ENCODE peak calls at places on chromosomes 7 and 10, in five cellular contexts. R, N, J, H and O are unnamed samples.

GRCh38 chr10:51867956-51868355 is 168.6 kb upstream of the CSTF2T start:
- DNase-seq in H (peak; percentile 67), N (no peak), R (no peak), J (no peak), O (no peak)

GRCh38 chr7:72805526-72806494 is 22.2 kb downstream of the TYW1B start:
- DNase-seq in N (peak; percentile 15), H (no peak), R (no peak), J (no peak), O (no peak)

GRCh38 chr7:27161214-27161720 is 4.1 kb downstream of the HOXA9 start:
- DNase-seq in H (no peak), R (no peak), N (no peak), J (peak; percentile 77), O (no peak)

GRCh38 chr10:57303567-57303966 is 942.5 kb upstream of the ZWINT start:
- DNase-seq in J (no peak), N (no peak), H (no peak), R (no peak), O (no peak)

GRCh38 chr7:28114056-28114455 is 66.5 kb downstream of the JAZF1 start:
- DNase-seq in R (no peak), H (no peak), N (no peak), J (no peak), O (no peak)

GRCh38 chr7:46916581-46916980 is 665.3 kb downstream of the TNS3 start:
- DNase-seq in N (no peak), R (no peak), J (no peak), H (no peak), O (no peak)

GRCh38 chr7:77329466-77330168 is 86.5 kb downstream of the GSAP start:
- DNase-seq in N (no peak), R (no peak), J (no peak), H (no peak), O (no peak)

GRCh38 chr10:131226831-131227740 is 84.4 kb downstream of the TCERG1L start:
- DNase-seq in N (no peak), J (peak; percentile 72), R (no peak), H (no peak), O (no peak)

GRCh38 chr7:75546272-75547015 is 54.3 kb downstream of the SPDYE5 start:
- DNase-seq in N (no peak), R (no peak), J (peak; percentile 27), H (no peak), O (no peak)

GRCh38 chr7:77729574-77730348 is 33.5 kb downstream of the RSBN1L start:
- DNase-seq in N (no peak), J (no peak), R (no peak), H (peak; percentile 10), O (no peak)

GRCh38 chr10:31522820-31523219 is 203.8 kb downstream of the ZEB1 start:
- DNase-seq in N (no peak), J (no peak), H (no peak), R (no peak), O (no peak)

GRCh38 chr10:80279146-80279545 is 10.3 kb downstream of the MAT1A start:
- DNase-seq in R (no peak), J (no peak), H (no peak), N (no peak), O (no peak)

GRCh38 chr7:149772236-149772820 is 1.1 kb downstream of the ZNF467 start:
- DNase-seq in J (no peak), H (no peak), R (peak; percentile 50), N (peak; percentile 18), O (no peak)

GRCh38 chr10:12194752-12195271 is 879 bp downstream of the NUDT5 start:
- DNase-seq in J (peak; percentile 81), H (peak; percentile 31), N (peak; percentile 45), R (peak; percentile 49), O (peak; percentile 76)

GRCh38 chr10:12191715-12192114 is 4.0 kb downstream of the NUDT5 start:
- DNase-seq in R (no peak), N (no peak), J (no peak), H (no peak), O (no peak)

GRCh38 chr10:12195281-12195602 is 449 bp downstream of the NUDT5 start:
- DNase-seq in J (no peak), N (no peak), H (no peak), R (no peak), O (no peak)

GRCh38 chr10:12195603-12196506 is at the start of the genes CDC123 and NUDT5:
- DNase-seq in N (peak; percentile 94), H (peak; percentile 96), R (peak; percentile 84), J (peak; percentile 94), O (peak; percentile 91)

GRCh38 chr10:12193193-12193592 is 2.5 kb downstream of the NUDT5 start:
- DNase-seq in N (peak; percentile 17), R (no peak), H (no peak), J (no peak), O (no peak)
- H3K27ac ChIP-seq in N (no peak overlapping the region), R (no peak overlapping the region), H (no peak overlapping the region), J (no peak overlapping the region), O (no peak overlapping the region)

GRCh38 chr10:104322416-104322782 is 15.9 kb downstream of the ITPRIP start:
- DNase-seq in R (no peak), H (no peak), N (no peak), J (no peak), O (no peak)
- H3K27ac ChIP-seq in R (no peak overlapping the region), H (no peak overlapping the region), N (peak overlapping the region; percentile 48), J (no peak overlapping the region), O (peak overlapping the region; percentile 90)

GRCh38 chr7:98881561-98882315 is 3.4 kb downstream of the TRRAP start:
- DNase-seq in J (no peak), N (no peak), H (no peak), R (no peak), O (peak; percentile 12)
- H3K27ac ChIP-seq in J (no peak overlapping the region), N (no peak overlapping the region), H (no peak overlapping the region), R (no peak overlapping the region), O (no peak overlapping the region)

DNA sequence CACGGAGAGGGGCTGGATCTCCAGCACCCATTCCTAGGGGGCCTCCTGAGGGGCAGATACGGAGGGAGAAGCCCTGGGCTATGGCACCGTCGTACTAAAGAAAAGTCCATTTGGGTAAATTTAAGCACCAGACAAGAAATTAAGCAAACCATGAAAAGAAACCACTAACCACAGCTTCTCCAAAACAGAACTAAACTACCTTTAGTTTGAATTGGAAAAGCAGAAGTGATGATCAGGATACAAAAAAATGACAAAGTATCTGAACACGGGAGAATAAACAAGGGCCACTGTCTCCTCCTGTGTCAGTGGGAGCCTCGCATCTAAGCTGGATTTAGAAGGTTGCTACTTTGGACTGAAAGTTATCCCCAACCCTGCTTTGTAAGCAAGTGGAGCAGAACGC is 69.1 kb downstream of the DIP2C start:
- DNase-seq in N (no peak), J (no peak), R (no peak), H (no peak), O (no peak)
- H3K27ac ChIP-seq in N (no peak overlapping the region), J (no peak overlapping the region), R (no peak overlapping the region), H (no peak overlapping the region), O (no peak overlapping the region)